ENCODE peak calls at places on chromosomes 3 and 15, in six cellular contexts. T is body of pancreas; E is foreskin fibroblast; C is heart left ventricle; L is CD4-positive, alpha-beta T cell; F is ovary. X is an unnamed sample.

GRCh38 chr3:187873843-187874242 is 128.6 kb upstream of the BCL6 start:
- DNase-seq in T (no peak), E (no peak), C (no peak), L (no peak), F (no peak), X (no peak)

GRCh38 chr3:196968233-196969000 is at the start of gene PIGZ:
- DNase-seq in T (peak), E (peak), C (peak), L (peak), F (no peak), X (no peak)

GRCh38 chr15:98139337-98139736 is 178.8 kb downstream of the ARRDC4 start:
- DNase-seq in T (no peak), E (no peak), C (no peak), L (no peak), F (no peak), X (no peak)

GRCh38 chr3:194979173-194979572 is 291.8 kb downstream of the XXYLT1 start:
- DNase-seq in T (no peak), E (no peak), C (no peak), L (no peak), F (no peak), X (no peak)

GRCh38 chr15:37093480-37094410 is 6.6 kb downstream of the MEIS2 start:
- DNase-seq in T (no peak), E (no peak), C (no peak), L (no peak), F (no peak), X (no peak)

GRCh38 chr15:98809273-98809672 is 160.9 kb downstream of the IGF1R start:
- DNase-seq in T (peak), E (no peak), C (peak), L (no peak), F (no peak), X (no peak)

GRCh38 chr3:58191361-58191991 is 19.3 kb downstream of the DNASE1L3 start:
- DNase-seq in T (no peak), E (no peak), C (no peak), L (no peak), F (no peak), X (no peak)

GRCh38 chr15:65806387-65806786 is 14.3 kb upstream of the DENND4A start:
- DNase-seq in T (no peak), E (no peak), C (no peak), L (no peak), F (no peak), X (no peak)

GRCh38 chr3:124234852-124235252 is 242.9 kb upstream of the ROPN1 start:
- DNase-seq in T (peak), E (no peak), C (peak), L (no peak), F (no peak), X (no peak)

GRCh38 chr3:194031867-194032635 is 103.9 kb upstream of the HES1 start:
- DNase-seq in T (no peak), E (no peak), C (no peak), L (no peak), F (no peak), X (no peak)

DNA sequence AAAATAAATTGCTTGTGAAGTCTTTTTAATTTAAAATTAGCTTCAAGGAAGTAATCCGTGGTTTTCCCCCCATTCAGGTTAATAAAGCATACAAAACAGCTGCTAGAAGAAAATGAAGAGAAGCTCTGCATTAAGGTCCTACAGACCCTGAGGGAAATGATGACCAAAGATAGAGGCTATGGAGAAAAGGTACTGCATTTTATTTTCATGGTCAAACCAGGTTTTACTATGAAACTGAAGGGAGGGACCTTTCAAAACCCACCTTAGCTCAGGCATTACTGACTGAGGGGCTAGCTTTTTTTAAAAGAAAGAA is 218.5 kb downstream of the ITPR1 start:
- DNase-seq in T (no peak), E (no peak), C (no peak), L (no peak), F (no peak), X (no peak)
- TF ChIP-seq CTCF in T (no peak), E (no peak), C (no peak), L (peak), F (no peak), X (no peak)

GRCh38 chr3:11271986-11272904 is at the start of gene ATG7:
- DNase-seq in T (peak), E (peak), C (peak), L (peak), F (peak), X (peak)
- TF ChIP-seq CTCF in T (peak), E (no peak), C (no peak), L (no peak), F (no peak), X (peak)

DNA sequence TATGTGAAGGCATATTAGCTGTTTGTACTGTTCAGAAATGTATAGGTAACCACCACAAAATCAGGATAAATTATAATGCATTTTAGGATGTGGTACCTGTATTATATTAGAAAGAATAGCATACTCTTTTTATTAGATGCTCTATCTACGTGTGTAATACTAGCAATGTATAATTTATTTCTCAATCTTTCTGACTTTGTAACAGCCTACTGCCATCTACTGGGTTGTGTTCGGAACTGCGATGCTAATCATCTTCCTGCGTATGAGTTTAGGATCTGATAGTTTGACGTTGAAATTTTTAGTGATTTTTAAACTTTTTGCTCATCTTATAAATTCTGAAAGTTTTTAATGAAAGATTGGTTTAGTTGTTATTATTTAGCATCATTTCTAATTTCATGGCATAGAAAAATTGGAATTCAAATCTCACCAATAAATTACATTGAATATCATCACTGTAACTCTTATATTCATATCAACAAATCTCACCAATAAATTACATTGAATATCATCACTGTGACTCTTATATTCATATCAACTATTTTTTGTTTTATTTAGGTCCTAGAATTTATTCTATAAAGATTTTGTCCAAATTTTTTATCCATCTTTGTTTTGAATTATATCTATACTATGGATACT is 322.7 kb upstream of the ZNF717 start:
- DNase-seq in T (no peak), E (no peak), C (no peak), L (no peak), F (no peak), X (peak)
- TF ChIP-seq CTCF in T (peak), E (peak), C (peak), L (peak), F (no peak), X (peak)

GRCh38 chr15:74040115-74040850 is 42.1 kb downstream of the GOLGA6A start:
- DNase-seq in T (peak), E (peak), C (peak), L (no peak), F (no peak), X (peak)
- TF ChIP-seq CTCF in T (no peak), E (no peak), C (no peak), L (no peak), F (no peak), X (no peak)

DNA sequence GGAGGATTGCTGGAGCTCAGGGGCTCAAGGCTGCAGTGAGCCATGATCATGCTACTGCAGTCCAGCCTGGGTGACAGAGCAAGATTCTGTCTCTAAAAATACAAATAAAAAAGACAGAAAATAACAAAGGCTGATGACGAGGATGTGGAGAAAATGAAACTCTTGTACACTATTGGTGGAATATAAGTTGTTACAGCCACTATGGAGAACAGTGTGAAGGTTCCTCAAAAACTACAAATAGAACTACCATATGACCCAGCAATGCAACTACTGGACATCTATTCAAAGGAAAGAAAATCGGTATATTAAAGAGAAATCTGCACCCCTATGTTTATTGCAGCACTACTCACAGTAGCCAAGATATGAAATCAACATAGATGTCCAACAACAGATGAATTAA is 526.7 kb upstream of the NAALADL2 start:
- DNase-seq in T (no peak), E (no peak), C (no peak), L (no peak), F (no peak), X (no peak)
- TF ChIP-seq CTCF in T (no peak), E (no peak), C (no peak), L (no peak), F (no peak), X (no peak)

GRCh38 chr3:119695480-119695879 is 7.3 kb upstream of the CFAP91 start:
- DNase-seq in T (no peak), E (no peak), C (no peak), L (no peak), F (no peak), X (no peak)

DNA sequence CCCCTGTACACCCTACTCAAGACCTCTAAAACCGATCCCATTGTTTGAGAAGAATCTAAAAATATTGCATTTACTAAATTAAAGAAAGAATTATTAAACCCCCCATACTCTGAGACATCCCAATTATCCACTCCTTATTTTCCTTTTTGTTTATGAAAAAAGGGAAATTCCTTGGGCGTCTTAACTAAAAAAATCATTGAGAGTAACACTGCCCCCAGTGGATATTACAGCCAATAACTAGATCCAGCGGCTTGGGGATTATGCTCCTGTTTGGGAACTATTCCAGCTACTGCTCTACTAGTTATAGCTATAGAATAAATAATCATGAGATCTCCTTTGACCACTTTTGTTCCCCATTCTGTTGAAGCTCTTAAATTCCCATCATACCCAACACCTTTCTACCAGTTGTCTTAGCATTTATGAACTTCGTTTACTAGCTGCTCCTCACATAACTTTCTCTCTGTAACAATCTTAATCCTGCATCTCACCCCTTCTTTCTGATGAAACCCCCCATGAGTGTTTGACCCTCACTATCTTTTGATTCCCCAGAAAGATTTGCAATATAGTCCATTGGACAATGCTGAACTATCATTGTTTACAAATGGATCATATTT is 12.7 kb upstream of the CFAP91 start:
- DNase-seq in T (peak), E (no peak), C (no peak), L (no peak), F (no peak), X (peak)
- TF ChIP-seq CTCF in T (peak), E (peak), C (peak), L (no peak), F (no peak), X (peak)

GRCh38 chr15:79172032-79172481 is 81.5 kb upstream of the RASGRF1 start:
- DNase-seq in T (peak), E (no peak), C (no peak), L (no peak), F (no peak), X (no peak)
- TF ChIP-seq CTCF in T (peak), E (no peak), C (no peak), L (no peak), F (no peak), X (no peak)

DNA sequence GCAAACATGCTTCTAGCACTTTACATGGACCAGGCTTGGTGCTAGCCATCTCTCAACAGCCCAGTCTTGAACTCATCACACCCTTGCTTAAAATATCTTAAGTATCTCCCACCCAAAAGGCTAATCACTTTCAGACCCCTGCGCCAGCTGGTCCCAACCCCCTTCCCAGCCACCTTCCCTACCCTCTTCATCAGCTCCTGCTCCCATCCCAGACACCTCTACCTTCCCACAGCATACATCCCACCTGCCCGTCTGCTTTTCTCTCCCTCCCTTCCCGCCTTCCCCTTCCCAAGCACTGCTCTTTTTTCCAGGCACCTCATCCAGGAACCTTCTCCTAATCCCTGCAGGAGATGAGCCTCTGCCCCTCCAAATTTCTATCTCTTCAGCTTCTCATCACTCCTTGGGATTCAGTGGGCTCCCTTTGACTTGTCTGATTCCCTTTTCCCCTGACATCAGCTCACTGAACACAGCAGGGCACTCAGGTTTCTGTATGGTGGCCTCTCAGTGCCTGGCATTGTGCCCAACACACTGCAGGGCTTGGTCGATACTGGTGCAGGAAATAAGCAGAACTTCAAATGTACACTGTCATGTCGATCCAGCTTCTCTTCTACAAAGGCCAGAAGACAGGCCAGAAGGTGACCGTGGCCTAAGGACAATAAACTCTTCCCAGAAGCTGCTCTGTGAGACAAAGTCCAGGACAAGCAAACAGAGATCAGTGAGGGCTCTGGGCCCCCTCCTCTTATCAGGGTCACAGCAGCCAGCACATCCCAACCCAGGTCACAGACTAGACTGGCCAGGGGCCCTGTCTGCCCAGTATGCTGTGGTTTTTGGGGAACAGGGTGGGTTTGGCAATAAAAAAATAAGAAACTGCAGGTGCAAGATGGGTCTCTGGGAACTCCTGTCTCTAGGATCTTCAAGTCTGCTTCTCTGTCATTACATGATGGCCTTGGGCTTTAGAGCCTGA is 2.2 kb upstream of the ITIH1 start:
- DNase-seq in T (peak), E (no peak), C (no peak), L (no peak), F (no peak), X (no peak)
- TF ChIP-seq CTCF in T (no peak), E (no peak), C (no peak), L (no peak), F (no peak), X (no peak)

DNA sequence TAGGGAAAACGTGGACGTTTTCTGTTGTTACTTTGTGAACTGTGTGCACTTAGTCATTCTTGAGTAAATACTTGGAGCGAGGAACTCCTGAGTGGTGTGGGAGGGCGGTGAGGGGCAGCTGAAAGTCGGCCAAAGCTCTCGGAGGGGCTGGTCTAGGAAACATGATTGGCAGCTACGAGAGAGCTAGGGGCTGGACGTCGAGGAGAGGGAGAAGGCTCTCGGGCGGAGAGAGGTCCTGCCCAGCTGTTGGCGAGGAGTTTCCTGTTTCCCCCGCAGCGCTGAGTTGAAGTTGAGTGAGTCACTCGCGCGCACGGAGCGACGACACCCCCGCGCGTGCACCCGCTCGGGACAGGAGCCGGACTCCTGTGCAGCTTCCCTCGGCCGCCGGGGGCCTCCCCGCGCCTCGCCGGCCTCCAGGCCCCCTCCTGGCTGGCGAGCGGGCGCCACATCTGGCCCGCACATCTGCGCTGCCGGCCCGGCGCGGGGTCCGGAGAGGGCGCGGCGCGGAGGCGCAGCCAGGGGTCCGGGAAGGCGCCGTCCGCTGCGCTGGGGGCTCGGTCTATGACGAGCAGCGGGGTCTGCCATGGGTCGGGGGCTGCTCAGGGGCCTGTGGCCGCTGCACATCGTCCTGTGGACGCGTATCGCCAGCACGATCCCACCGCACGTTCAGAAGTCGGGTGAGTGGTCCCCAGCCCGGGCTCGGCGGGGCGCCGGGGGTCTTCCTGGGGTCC is at the start of gene TGFBR2:
- DNase-seq in T (peak), E (peak), C (peak), L (peak), F (peak), X (peak)
- TF ChIP-seq CTCF in T (peak), E (peak), C (peak), L (no peak), F (no peak), X (peak)